ENCODE peak calls at places on chromosomes 2 and 18, in ten cellular contexts. L is HFFc6, R is transverse colon, Z is lower lobe of right lung, B is GM13976, O is MCF 10A, Q is fibroblast of lung, M is type B pancreatic cell, D is dorsolateral prefrontal cortex, H is fibroblast of villous mesenchyme. W is an unnamed sample.

GRCh38 chr2:239186516-239186915 is 214.3 kb downstream of the HDAC4 start:
- DNase-seq in B (no peak), Z (no peak), L (no peak), M (no peak), Q (no peak), D (no peak), R (no peak), O (no peak), H (no peak), W (no peak)

GRCh38 chr18:3153107-3153704 is 66.6 kb downstream of the MYOM1 start:
- DNase-seq in R (no peak), Z (no peak), M (no peak), L (no peak), H (no peak), Q (no peak), O (peak), B (no peak), D (no peak), W (no peak)

GRCh38 chr2:147348886-147349285 is 495.9 kb upstream of the ACVR2A start:
- DNase-seq in Q (no peak), H (no peak), O (no peak), Z (no peak), M (no peak), D (no peak), B (no peak), R (no peak), L (no peak), W (no peak)

GRCh38 chr2:46979611-46980010 is 64.0 kb upstream of the MCFD2 start:
- DNase-seq in H (no peak), Q (no peak), B (peak), O (no peak), M (no peak), L (no peak), D (peak), R (peak), Z (no peak), W (no peak)

GRCh38 chr2:95275601-95276243 is 1.5 kb downstream of the PROM2 start:
- DNase-seq in D (peak), B (no peak), O (no peak), Q (peak), H (no peak), M (no peak), L (no peak), R (peak), Z (peak), W (no peak)

GRCh38 chr2:240611601-240612210 is 13.6 kb upstream of the GPR35 start:
- DNase-seq in H (no peak), M (no peak), R (no peak), L (no peak), B (no peak), Z (peak), Q (no peak), D (peak), O (no peak), W (no peak)

GRCh38 chr18:13035249-13035914 is 44.2 kb downstream of the CEP192 start:
- DNase-seq in D (no peak), O (no peak), Z (no peak), M (no peak), Q (peak), H (no peak), B (no peak), R (no peak), L (peak), W (no peak)

GRCh38 chr2:225182126-225182525 is 139.9 kb upstream of the DOCK10 start:
- DNase-seq in M (no peak), O (no peak), Q (no peak), R (no peak), B (no peak), D (no peak), L (no peak), Z (no peak), H (no peak), W (no peak)

GRCh38 chr2:240792658-240793312 is 27.2 kb downstream of the KIF1A start:
- DNase-seq in O (no peak), H (no peak), Z (no peak), D (no peak), R (no peak), M (no peak), B (no peak), Q (no peak), L (no peak), W (peak)

GRCh38 chr18:45847119-45847518 is 21.6 kb downstream of the SIGLEC15 start:
- DNase-seq in O (no peak), M (no peak), L (no peak), Z (no peak), R (no peak), B (no peak), D (no peak), Q (no peak), H (no peak), W (no peak)

GRCh38 chr2:58734365-58734764 is 493.2 kb upstream of the FANCL start:
- DNase-seq in Q (peak), O (peak), R (no peak), Z (no peak), H (peak), B (no peak), D (no peak), M (no peak), L (no peak), W (no peak)

GRCh38 chr2:217489145-217489960 is 513.4 kb downstream of the TNS1 start:
- DNase-seq in D (no peak), R (no peak), H (peak), Z (peak), Q (peak), B (no peak), O (peak), M (no peak), L (no peak), W (no peak)

GRCh38 chr2:170716851-170717598 is 1.9 kb downstream of the SP5 start:
- DNase-seq in Q (peak), B (peak), Z (peak), R (peak), D (no peak), H (peak), O (no peak), M (no peak), L (no peak), W (peak)

GRCh38 chr2:135096665-135097446 is 44.8 kb downstream of the RAB3GAP1 start:
- DNase-seq in R (no peak), D (no peak), Z (no peak), M (no peak), Q (peak), B (no peak), O (no peak), L (no peak), H (peak), W (no peak)

GRCh38 chr2:178163395-178163794 is 30.9 kb upstream of the OSBPL6 start:
- DNase-seq in B (no peak), D (no peak), O (peak), Q (no peak), H (no peak), L (no peak), Z (no peak), M (no peak), R (no peak), W (no peak)

GRCh38 chr2:18740428-18740827 is 151.1 kb upstream of the NT5C1B start:
- DNase-seq in Q (peak), L (no peak), M (no peak), H (peak), Z (peak), B (no peak), O (no peak), R (no peak), D (no peak), W (no peak)

GRCh38 chr2:9896216-9896615 is 52.9 kb downstream of the TAF1B start:
- DNase-seq in H (no peak), M (no peak), O (no peak), B (no peak), Q (no peak), L (no peak), Z (no peak), R (no peak), D (no peak), W (no peak)

GRCh38 chr2:15726321-15727057 is 134.8 kb downstream of the DDX1 start:
- DNase-seq in B (no peak), M (no peak), O (no peak), H (no peak), Q (no peak), D (no peak), R (no peak), Z (no peak), L (no peak), W (no peak)

DNA sequence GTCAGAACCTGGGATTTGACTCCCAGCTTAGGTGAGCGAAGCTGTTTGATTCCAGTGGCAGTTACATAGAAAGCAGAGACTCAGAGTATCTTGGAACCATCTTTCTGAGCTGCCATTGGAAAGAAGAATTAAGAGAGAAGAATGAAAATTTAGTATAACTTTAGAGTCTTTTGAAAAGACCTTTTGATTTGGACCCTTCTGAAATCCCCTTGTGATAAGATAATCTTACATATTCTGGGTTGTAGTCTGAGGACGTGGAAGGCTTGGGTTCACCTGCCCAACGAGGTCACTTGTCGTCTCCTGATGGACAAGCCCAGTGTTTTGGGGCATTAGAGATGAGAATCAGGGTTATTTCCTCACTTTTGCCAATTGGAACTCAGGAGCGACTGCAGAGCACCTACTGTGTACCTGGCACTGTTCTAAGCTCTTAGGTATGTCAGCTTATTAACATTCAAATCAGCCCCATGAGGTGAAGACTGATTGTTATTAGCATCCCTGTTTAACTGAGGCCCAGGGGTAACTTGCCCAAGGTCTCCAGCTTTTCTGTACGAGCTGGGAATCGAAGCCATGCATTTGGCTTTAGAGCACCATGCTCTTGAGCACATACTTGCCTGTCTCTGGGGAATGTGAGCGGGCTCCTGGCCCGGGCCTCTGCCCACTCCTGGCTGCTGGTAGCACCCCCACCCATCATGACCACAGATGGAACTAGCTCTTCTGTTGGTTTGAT is 2.9 kb downstream of the HK2 start:
- DNase-seq in R (no peak), Z (no peak), L (no peak), Q (no peak), D (no peak), M (no peak), B (no peak), H (no peak), O (no peak), W (no peak)
- TF ChIP-seq CTCF in R (peak), Z (no peak), L (peak), Q (no peak), D (no peak), M (peak), B (no peak), H (no peak), O (no peak), W (no peak)

GRCh38 chr2:158038906-158039305 is 62.8 kb upstream of the UPP2 start:
- DNase-seq in R (no peak), O (no peak), M (no peak), H (no peak), D (no peak), Z (no peak), Q (no peak), L (no peak), B (no peak), W (no peak)

GRCh38 chr2:158031371-158031770 is 70.3 kb upstream of the UPP2 start:
- DNase-seq in Q (peak), D (no peak), O (no peak), B (no peak), M (no peak), L (no peak), Z (no peak), R (no peak), H (no peak), W (no peak)

GRCh38 chr2:158034198-158034831 is 67.4 kb upstream of the UPP2 start:
- DNase-seq in M (no peak), Z (no peak), B (peak), Q (peak), H (peak), R (peak), L (peak), O (peak), D (no peak), W (peak)
- TF ChIP-seq CTCF in M (peak), Z (peak), B (peak), Q (peak), H (peak), R (peak), L (peak), O (peak), D (peak), W (peak)

GRCh38 chr2:99403524-99403923 is 66.3 kb downstream of the EIF5B start:
- DNase-seq in H (no peak), D (no peak), B (no peak), Q (peak), L (no peak), R (no peak), Z (no peak), M (no peak), O (no peak), W (no peak)
- TF ChIP-seq CTCF in H (no peak), D (no peak), B (no peak), Q (no peak), L (peak), R (no peak), Z (no peak), M (no peak), O (no peak), W (peak)

DNA sequence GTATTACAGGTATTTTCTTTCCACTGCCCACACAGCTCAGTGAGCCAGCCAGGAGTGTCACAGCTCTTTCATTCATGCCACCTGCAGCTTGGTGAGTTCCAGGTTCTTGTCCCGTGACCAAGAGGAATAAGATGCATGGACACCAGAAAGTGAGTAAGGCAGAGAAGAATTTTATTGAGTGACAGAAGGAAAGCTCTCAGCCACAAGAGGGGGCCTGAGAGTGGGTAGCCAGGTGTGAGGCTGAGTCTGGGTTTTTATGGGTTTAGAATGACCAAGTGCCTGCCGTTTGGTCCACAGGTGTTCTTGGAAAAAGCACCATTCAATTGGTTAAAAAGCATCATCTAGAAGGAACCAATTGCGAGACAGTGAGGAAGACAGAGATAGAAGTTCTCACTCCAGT is 1097.1 kb upstream of the SLC39A10 start:
- DNase-seq in L (no peak), R (no peak), M (no peak), O (no peak), D (no peak), H (no peak), Q (no peak), B (no peak), Z (no peak), W (no peak)
- TF ChIP-seq CTCF in L (no peak), R (no peak), M (no peak), O (no peak), D (no peak), H (no peak), Q (no peak), B (no peak), Z (no peak), W (no peak)

GRCh38 chr2:149388120-149388816 is 57.9 kb downstream of the LYPD6 start:
- DNase-seq in M (no peak), H (peak), D (no peak), L (no peak), O (peak), B (no peak), R (no peak), Q (no peak), Z (no peak), W (peak)
- TF ChIP-seq CTCF in M (peak), H (peak), D (no peak), L (peak), O (no peak), B (no peak), R (no peak), Q (no peak), Z (no peak), W (peak)

DNA sequence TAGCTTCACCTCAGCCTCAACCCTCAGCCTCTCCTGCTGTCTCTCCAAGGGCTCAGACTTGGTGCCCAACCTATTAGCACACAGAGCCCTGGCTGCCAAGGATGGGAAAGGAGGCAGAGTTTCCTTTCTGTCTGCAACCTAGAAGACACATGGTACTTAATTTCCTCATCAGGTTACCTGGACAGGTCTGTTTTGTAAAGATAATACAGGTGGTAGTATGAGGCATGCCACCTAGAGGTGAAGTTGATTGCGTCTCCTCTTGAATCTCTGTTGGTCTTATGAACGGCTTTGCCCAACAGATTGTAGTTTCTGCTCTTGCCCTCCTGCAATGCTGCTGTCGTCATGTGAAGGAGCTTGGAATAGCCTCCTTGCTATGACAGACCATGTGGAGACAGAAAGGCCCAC is 44.5 kb upstream of the RMND5A start:
- DNase-seq in L (no peak), B (no peak), Q (no peak), R (peak), D (no peak), M (no peak), Z (no peak), H (no peak), O (peak), W (no peak)
- TF ChIP-seq CTCF in L (peak), B (peak), Q (no peak), R (peak), D (no peak), M (no peak), Z (no peak), H (no peak), O (no peak), W (no peak)

DNA sequence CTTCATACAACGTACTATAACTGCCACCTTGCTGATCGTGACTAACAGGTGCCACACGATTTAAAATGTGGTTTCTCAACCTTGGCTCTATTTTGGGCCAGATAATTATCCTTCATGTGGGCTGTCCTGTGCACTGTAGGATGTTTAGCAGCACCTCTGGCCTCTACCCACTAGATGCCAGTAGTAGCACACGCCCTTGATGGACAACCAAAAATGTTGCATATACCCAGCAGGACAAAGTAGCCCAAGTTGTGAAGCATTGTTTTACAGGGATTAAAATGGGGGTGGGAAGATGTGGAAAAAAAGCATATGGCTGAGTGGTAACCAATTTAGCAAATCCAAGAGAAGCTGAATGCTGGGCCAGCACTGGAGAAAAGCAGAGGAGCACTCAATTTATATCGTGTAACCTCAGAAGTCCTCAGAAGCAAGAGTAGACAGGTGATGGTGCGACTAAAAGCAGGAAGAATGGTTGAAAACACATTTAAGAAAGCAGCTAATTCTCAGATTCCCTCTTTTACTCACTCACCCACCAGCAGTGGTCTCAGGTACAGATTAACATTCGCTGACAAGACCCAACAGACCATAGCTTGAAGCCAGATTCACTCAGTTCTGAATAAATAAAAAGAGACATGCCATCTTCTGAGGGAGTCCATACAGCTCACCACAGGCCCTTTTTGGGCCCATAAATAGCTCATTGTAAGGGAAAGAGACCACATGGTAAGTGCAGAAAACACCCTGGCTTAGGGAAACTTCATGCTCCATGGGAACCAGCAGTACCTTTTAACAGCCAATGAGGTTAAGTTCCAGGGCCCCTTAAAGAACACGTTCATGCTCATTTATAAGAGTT is 50.6 kb downstream of the RAPH1 start:
- DNase-seq in D (no peak), Q (peak), R (peak), Z (no peak), L (peak), B (peak), H (peak), M (no peak), O (peak), W (no peak)
- TF ChIP-seq CTCF in D (peak), Q (peak), R (peak), Z (peak), L (peak), B (peak), H (peak), M (peak), O (peak), W (peak)

GRCh38 chr2:98759827-98760625 is 29.1 kb upstream of the MGAT4A start:
- DNase-seq in H (no peak), Z (no peak), O (no peak), R (no peak), L (no peak), B (no peak), M (no peak), D (no peak), Q (no peak), W (no peak)

GRCh38 chr2:98759338-98759737 is 28.4 kb upstream of the MGAT4A start:
- DNase-seq in L (no peak), D (no peak), O (no peak), Q (no peak), M (no peak), Z (no peak), B (no peak), H (no peak), R (no peak), W (no peak)

GRCh38 chr2:98761267-98761781 is 30.4 kb upstream of the MGAT4A start:
- DNase-seq in L (no peak), R (no peak), Q (no peak), M (no peak), D (peak), H (no peak), Z (no peak), B (no peak), O (no peak), W (no peak)

GRCh38 chr2:98761909-98762308 is 31.0 kb upstream of the MGAT4A start:
- DNase-seq in L (no peak), R (no peak), M (no peak), O (no peak), B (no peak), D (no peak), Q (no peak), Z (no peak), H (no peak), W (no peak)

GRCh38 chr2:98757904-98758421 is 27.0 kb upstream of the MGAT4A start:
- DNase-seq in R (peak), Z (peak), Q (peak), B (peak), M (no peak), H (peak), O (peak), D (peak), L (peak), W (no peak)
- TF ChIP-seq CTCF in R (no peak), Z (no peak), Q (no peak), B (no peak), M (no peak), H (no peak), O (no peak), D (no peak), L (no peak), W (no peak)

GRCh38 chr2:56185582-56186046 is 1.8 kb downstream of the CCDC85A start:
- DNase-seq in R (no peak), Q (peak), O (peak), D (peak), B (no peak), L (peak), M (no peak), Z (peak), H (peak), W (peak)
- TF ChIP-seq CTCF in R (no peak), Q (no peak), O (no peak), D (no peak), B (no peak), L (peak), M (peak), Z (no peak), H (peak), W (no peak)

GRCh38 chr2:112604952-112605351 is 20.5 kb downstream of the CHCHD5 start:
- DNase-seq in O (no peak), M (no peak), H (no peak), D (no peak), B (no peak), L (no peak), R (no peak), Z (no peak), Q (no peak), W (no peak)
- TF ChIP-seq CTCF in O (no peak), M (no peak), H (no peak), D (no peak), B (no peak), L (no peak), R (no peak), Z (no peak), Q (no peak), W (no peak)

W was measured in nephron progenitor cell.